ENCODE peak calls at places on chromosomes 13 and 19, in ten cellular contexts. W is left lung; Y is left cardiac atrium; V is activated CD8-positive, alpha-beta T cell treated with anti-CD3 and anti-CD28 coated beads, Interleukin-2, amount 10 ng/mL, durations not matched to agents 7 days and 5 days; N is activated CD8-positive, alpha-beta memory T cell treated with anti-CD3 and anti-CD28 coated beads, Interleukin-2, amount 10 ng/mL, durations not matched to agents 7 days and 5 days; Z is activated CD4-positive, alpha-beta T cell treated with anti-CD3 and anti-CD28 coated beads for 36 hours; T is SK-N-SH treated with all-trans-retinoic acid at 6 μM for 48 hours; M is sciatic nerve; E is naive B cell; B is activated T-cell treated with anti-CD3 and anti-CD28 coated beads, Interleukin-2, amount 50 U/mL, for 4 hours. Q is an unnamed sample.

GRCh38 chr13:75715598-75716523 is 79.7 kb downstream of the LMO7 start:
- ATAC-seq in Y (no peak), T (peak; percentile 50), Z (peak; percentile 93), W (peak; percentile 9), E (no peak), V (no peak), M (no peak), N (peak; percentile 63), B (peak; percentile 57), Q (no peak)

GRCh38 chr19:13026478-13026999 is 31.3 kb downstream of the NFIX start:
- ATAC-seq in B (no peak), N (no peak), Y (no peak), Z (no peak), V (no peak), T (no peak), W (peak; percentile 47), E (no peak), M (no peak), Q (no peak)

GRCh38 chr19:53980553-53981407 is 10.7 kb upstream of the CACNG6 start:
- ATAC-seq in E (no peak), Y (no peak), Z (peak; percentile 5), B (no peak), N (no peak), T (peak; percentile 18), M (no peak), W (no peak), V (no peak), Q (peak; percentile 2)

GRCh38 chr13:24016046-24016445 is 118.7 kb upstream of the C1QTNF9B start:
- ATAC-seq in Y (no peak), E (no peak), T (no peak), Z (no peak), W (no peak), N (no peak), B (no peak), V (no peak), M (no peak), Q (no peak)

GRCh38 chr19:7995756-7996155 is 9.7 kb downstream of the ELAVL1 start:
- ATAC-seq in Z (no peak), M (no peak), B (no peak), T (no peak), E (no peak), W (no peak), V (no peak), Y (no peak), N (no peak), Q (no peak)

GRCh38 chr13:35690546-35690945 is 214.1 kb upstream of the MAB21L1 start:
- ATAC-seq in V (no peak), M (peak; percentile 72), W (peak; percentile 57), Y (no peak), E (no peak), Z (no peak), T (peak; percentile 55), N (no peak), B (no peak), Q (peak; percentile 27)

GRCh38 chr13:114030666-114031610 is 57.1 kb upstream of the C13orf46 start:
- ATAC-seq in B (no peak), Y (no peak), Z (no peak), W (no peak), E (no peak), N (no peak), T (no peak), V (no peak), M (no peak), Q (no peak)

GRCh38 chr19:12202250-12202649 is 39.4 kb downstream of the ZNF136 start:
- ATAC-seq in E (peak; percentile 67), N (peak; percentile 58), W (peak; percentile 87), M (no peak), V (peak; percentile 70), B (peak; percentile 80), Y (no peak), Z (peak; percentile 96), T (no peak), Q (no peak)

GRCh38 chr19:47319923-47320871 is 10.5 kb downstream of the C5AR1 start:
- ATAC-seq in E (no peak), V (no peak), B (no peak), N (no peak), T (no peak), M (no peak), Z (no peak), W (no peak), Y (no peak), Q (no peak)

GRCh38 chr13:113849981-113850721 is 13.7 kb downstream of the GAS6 start:
- ATAC-seq in E (no peak), B (no peak), M (no peak), Y (no peak), N (no peak), Z (no peak), W (no peak), T (no peak), V (no peak), Q (no peak)

GRCh38 chr13:70473912-70474311 is 365.7 kb upstream of the KLHL1 start:
- ATAC-seq in E (no peak), T (no peak), Z (no peak), W (no peak), N (no peak), Y (no peak), B (no peak), M (no peak), V (no peak), Q (no peak)

GRCh38 chr19:39542198-39542597 is 2.2 kb upstream of the EID2 start:
- ATAC-seq in W (no peak), Y (no peak), Z (no peak), N (no peak), E (no peak), T (no peak), V (no peak), B (no peak), M (no peak), Q (no peak)

GRCh38 chr13:41546372-41547252 is 89.3 kb downstream of the RGCC start:
- ATAC-seq in Y (no peak), Z (peak; percentile 91), W (no peak), V (no peak), N (no peak), M (peak; percentile 22), B (peak; percentile 73), T (peak; percentile 64), E (no peak), Q (no peak)

GRCh38 chr13:98930014-98930625 is 47.7 kb downstream of the DOCK9 start:
- ATAC-seq in E (peak; percentile 53), Y (no peak), Z (peak; percentile 57), W (no peak), T (no peak), B (peak; percentile 58), N (no peak), M (no peak), V (peak; percentile 65), Q (no peak)